ENCODE peak calls at places on chromosomes 6 and 20, in four cellular contexts. Y, S, H and L are unnamed samples.

GRCh38 chr6:56909115-56909907 is 45.6 kb upstream of the BEND6 start:
- DNase-seq in Y (no peak), S (no peak), H (no peak), L (peak)

GRCh38 chr6:144252289-144252688 is 32.8 kb upstream of the UTRN start:
- DNase-seq in H (no peak), S (no peak), Y (no peak), L (no peak)

GRCh38 chr6:90458353-90459224 is 128.3 kb downstream of the MAP3K7 start:
- DNase-seq in S (no peak), Y (no peak), H (no peak), L (no peak)

GRCh38 chr20:14915356-14915755 is 577.9 kb upstream of the FLRT3 start:
- DNase-seq in H (no peak), S (no peak), Y (peak), L (no peak)

GRCh38 chr20:54088430-54088829 is 18.0 kb upstream of the BCAS1 start:
- DNase-seq in Y (no peak), H (no peak), S (no peak), L (peak)

GRCh38 chr20:25045343-25045712 is 12.6 kb downstream of the ACSS1 start:
- DNase-seq in S (no peak), Y (peak), H (no peak), L (no peak)

GRCh38 chr6:4610256-4610655 is 165.9 kb upstream of the CDYL start:
- DNase-seq in S (no peak), H (peak), Y (peak), L (peak)

GRCh38 chr6:61909541-61909940 is 376.5 kb downstream of the KHDRBS2 start:
- DNase-seq in H (no peak), S (no peak), Y (no peak), L (no peak)

GRCh38 chr6:15690451-15690961 is 27.7 kb upstream of the DTNBP1 start:
- DNase-seq in Y (no peak), H (no peak), S (no peak), L (no peak)